ENCODE peak calls at places on chromosomes 6 and 20, in seven cellular contexts. X is ovary, K is HCT116, W is K562, J is breast epithelium, Y is testis, N is esophagus squamous epithelium. S is an unnamed sample.

GRCh38 chr20:539236-539635 is 4.4 kb downstream of the CSNK2A1 start:
- DNase-seq in J (no peak), K (no peak), N (no peak), Y (no peak), X (no peak), W (no peak), S (no peak)

GRCh38 chr6:75437451-75438185 is 56.0 kb downstream of the FILIP1 start:
- DNase-seq in N (no peak), K (no peak), J (no peak), X (no peak), W (no peak), Y (peak; percentile 39), S (peak; percentile 30)

GRCh38 chr6:24543683-24544082 is 48.9 kb downstream of the ALDH5A1 start:
- DNase-seq in W (no peak), Y (no peak), K (no peak), J (no peak), X (no peak), N (no peak), S (no peak)

GRCh38 chr20:11431613-11432012 is 486.1 kb upstream of the BTBD3 start:
- DNase-seq in N (no peak), Y (no peak), J (no peak), X (no peak), W (no peak), K (no peak), S (no peak)

GRCh38 chr20:11076434-11076833 is 402.6 kb upstream of the JAG1 start:
- DNase-seq in W (no peak), Y (no peak), X (no peak), N (no peak), J (no peak), K (no peak), S (no peak)

GRCh38 chr6:159404296-159404695 is 235.1 kb downstream of the FNDC1 start:
- DNase-seq in Y (no peak), W (no peak), J (no peak), K (no peak), N (no peak), X (no peak), S (no peak)

GRCh38 chr6:37473364-37474095 is 26.2 kb downstream of the CCDC167 start:
- DNase-seq in J (peak; percentile 91), X (no peak), Y (peak; percentile 81), K (no peak), W (no peak), N (no peak), S (no peak)

GRCh38 chr6:393391-394221 is 2.1 kb downstream of the IRF4 start:
- DNase-seq in K (no peak), X (no peak), W (no peak), N (no peak), Y (no peak), J (no peak), S (no peak)

GRCh38 chr20:34066476-34067090 is 45.5 kb downstream of the EIF2S2 start:
- DNase-seq in Y (no peak), N (no peak), K (no peak), W (no peak), X (no peak), J (no peak), S (no peak)

GRCh38 chr6:13593720-13594119 is 19.3 kb downstream of the SIRT5 start:
- DNase-seq in K (no peak), X (no peak), W (no peak), N (no peak), Y (no peak), J (no peak), S (no peak)

GRCh38 chr6:44078795-44079671 is 48.2 kb downstream of the MRPL14 start:
- DNase-seq in X (peak; percentile 69), N (no peak), K (peak; percentile 60), J (no peak), Y (peak; percentile 80), W (peak; percentile 90), S (no peak)

GRCh38 chr20:15867017-15867416 is 706.2 kb downstream of the KIF16B start:
- DNase-seq in K (no peak), N (no peak), Y (no peak), X (no peak), W (no peak), J (no peak), S (no peak)

GRCh38 chr20:3710703-3711417 is 1.5 kb downstream of the SIGLEC1 start:
- DNase-seq in W (peak; percentile 73), Y (peak; percentile 81), K (peak; percentile 16), J (no peak), N (no peak), X (peak; percentile 89), S (peak; percentile 53)

GRCh38 chr6:12246900-12247299 is 43.3 kb upstream of the EDN1 start:
- DNase-seq in X (no peak), W (no peak), Y (no peak), J (no peak), K (no peak), N (no peak), S (no peak)

GRCh38 chr6:79710127-79710526 is 79.0 kb downstream of the SH3BGRL2 start:
- DNase-seq in J (no peak), K (no peak), X (no peak), Y (no peak), W (no peak), N (no peak), S (no peak)

GRCh38 chr6:88377976-88378580 is 211.9 kb upstream of the CNR1 start:
- DNase-seq in W (peak; percentile 84), X (no peak), K (no peak), N (no peak), Y (peak; percentile 37), J (no peak), S (no peak)

GRCh38 chr20:7248392-7248992 is 481.0 kb downstream of the BMP2 start:
- DNase-seq in Y (no peak), K (no peak), N (no peak), J (no peak), W (no peak), X (no peak), S (peak; percentile 13)

DNA sequence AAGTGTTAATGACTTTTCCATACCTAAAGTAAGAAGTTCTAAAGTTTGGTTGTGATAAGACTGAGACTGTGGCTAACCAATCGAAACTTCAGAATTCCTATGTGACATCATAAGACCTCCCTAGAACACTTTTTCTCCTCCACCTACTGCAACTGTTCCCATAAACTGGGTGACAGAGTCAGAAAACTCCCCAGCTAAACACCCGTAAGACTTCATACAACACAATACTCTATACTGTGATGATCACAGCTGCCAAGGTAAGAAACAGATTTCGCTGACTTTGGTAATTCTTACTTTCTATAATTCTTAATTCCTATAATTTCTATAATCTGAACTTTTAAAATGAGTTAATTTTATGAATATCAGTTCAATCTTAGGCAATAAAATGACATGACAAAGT is at the start of gene PLN:
- DNase-seq in J (no peak), N (no peak), Y (no peak), K (no peak), X (no peak), W (peak; percentile 12), S (peak; percentile 14)
- TF ChIP-seq POLR2A in J (no peak), N (peak; percentile 27), Y (no peak), K (no peak), X (no peak), W (no peak), S (peak; percentile 87)

GRCh38 chr6:141452354-141452686 is 680.4 kb upstream of the GJE1 start:
- DNase-seq in Y (no peak), K (no peak), J (no peak), W (no peak), X (no peak), N (no peak), S (no peak)
- H3K27ac ChIP-seq in Y (no peak overlapping the region), K (no peak overlapping the region), J (no peak overlapping the region), W (no peak overlapping the region), X (no peak overlapping the region), N (no peak overlapping the region), S (no peak overlapping the region)

GRCh38 chr6:166166314-166167257 is 1.1 kb downstream of the TBXT start:
- DNase-seq in N (no peak), Y (no peak), X (no peak), W (no peak), K (no peak), J (no peak), S (no peak)

GRCh38 chr6:166167801-166168615 is at the start of gene TBXT:
- DNase-seq in N (no peak), K (no peak), Y (no peak), J (no peak), X (no peak), W (no peak), S (no peak)

GRCh38 chr6:166162599-166163342 is 4.9 kb downstream of the TBXT start:
- DNase-seq in X (no peak), Y (no peak), W (no peak), J (no peak), N (no peak), K (no peak), S (no peak)

GRCh38 chr6:166167258-166167731 is 356 bp downstream of the TBXT start:
- DNase-seq in Y (no peak), N (no peak), X (no peak), J (no peak), K (no peak), W (no peak), S (no peak)

DNA sequence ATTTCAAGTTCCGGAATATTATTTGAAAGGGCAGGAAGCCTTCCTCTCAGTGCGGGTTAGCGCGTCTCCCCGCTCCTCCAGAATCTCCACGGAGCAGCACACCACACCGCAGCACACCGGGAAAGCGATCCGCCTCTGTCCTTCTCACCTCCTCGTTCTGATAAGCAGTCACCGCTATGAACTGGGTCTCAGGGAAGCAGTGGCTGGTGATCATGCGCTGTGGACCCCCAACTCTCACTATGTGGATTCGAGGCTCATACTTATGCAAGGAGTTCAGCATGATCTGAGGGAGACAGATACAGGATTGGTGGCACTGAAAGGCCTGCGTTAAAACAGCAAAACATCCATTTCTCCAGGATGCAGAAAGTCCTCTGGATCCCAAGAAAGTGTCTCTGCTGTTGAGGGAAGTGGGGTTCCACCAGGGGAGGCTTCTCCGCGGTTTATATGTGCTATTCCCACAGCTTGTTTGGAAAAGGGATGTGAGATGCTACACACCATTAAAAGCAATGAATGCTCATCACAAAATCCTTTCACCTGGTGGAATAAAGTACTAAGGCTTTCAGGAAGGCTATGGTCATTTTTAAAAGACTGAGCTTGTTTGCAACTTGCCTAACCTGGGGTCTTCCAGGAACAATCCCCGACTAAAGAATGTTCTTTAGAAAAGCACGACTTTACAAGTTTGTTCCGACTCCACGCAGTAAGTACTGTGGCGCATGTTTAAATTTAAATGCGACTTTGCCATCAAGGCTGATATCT is 1.9 kb downstream of the TBXT start:
- DNase-seq in W (no peak), Y (no peak), K (no peak), J (no peak), X (no peak), N (no peak), S (no peak)
- H3K27me3 ChIP-seq in W (peaks cover 77% of the 10 kb centered on the region), Y (no peaks in the 10 kb centered on the region), K (no peaks in the 10 kb centered on the region), J (no peaks in the 10 kb centered on the region), X (peaks cover 3% of the 10 kb centered on the region), N (peaks cover 86% of the 10 kb centered on the region), S (peaks cover 65% of the 10 kb centered on the region)

DNA sequence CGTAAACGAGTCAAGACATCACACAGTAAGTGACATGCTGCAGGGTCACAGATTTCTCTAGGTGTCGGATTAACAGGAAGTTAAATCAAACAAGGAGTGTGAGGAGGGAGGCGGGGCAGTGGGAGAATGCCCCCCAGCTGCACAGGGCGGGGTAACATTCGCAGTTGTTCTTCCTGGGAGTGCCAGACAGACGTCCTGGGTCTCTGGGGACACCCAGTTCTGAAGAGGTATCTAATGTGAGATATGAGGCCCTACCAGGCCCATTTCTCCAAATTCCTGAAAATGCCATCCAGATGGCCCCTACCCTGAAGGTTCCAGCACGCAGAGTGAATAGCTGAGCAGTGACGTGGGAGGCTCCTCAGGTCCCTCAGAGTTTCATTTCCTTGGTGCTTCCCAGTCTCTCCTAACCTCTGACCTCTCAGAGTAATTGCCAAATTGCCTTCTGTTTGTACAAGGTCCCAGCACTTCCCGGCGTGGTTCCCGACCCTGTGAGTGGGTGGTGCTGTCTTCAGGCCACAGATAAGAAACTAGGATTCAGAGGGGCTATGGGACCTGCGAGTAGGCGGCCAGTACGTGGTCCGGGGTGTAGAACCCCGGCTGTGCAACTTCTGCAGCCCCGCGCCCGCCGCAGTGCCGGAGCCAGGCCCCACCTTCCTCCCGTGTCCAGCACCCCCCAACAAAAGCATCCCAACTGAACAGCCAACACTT is 1.8 kb downstream of the RRBP1 start:
- DNase-seq in X (peak; percentile 73), J (peak; percentile 50), K (no peak), Y (peak; percentile 56), N (no peak), W (peak; percentile 48), S (peak; percentile 23)
- TF ChIP-seq POLR2A in X (no peak), J (no peak), K (no peak), Y (no peak), N (no peak), W (no peak), S (no peak)

S was measured in gastrocnemius medialis.